ENCODE peak calls at places on chromosomes 1 and 21, in four cellular contexts. X is endodermal cell, Q is endothelial cell of umbilical vein, M is H1. Y is an unnamed sample.

GRCh38 chr1:179121159-179121938 is 39.5 kb downstream of the TOR3A start:
- DNase-seq in X (peak; percentile 66), Q (no peak), M (peak; percentile 55), Y (peak; percentile 66)

GRCh38 chr1:36658838-36659237 is 176.1 kb upstream of the CSF3R start:
- DNase-seq in X (peak; percentile 46), Q (no peak), M (no peak), Y (no peak)

GRCh38 chr1:7564097-7564496 is 207.0 kb upstream of the VAMP3 start:
- DNase-seq in X (no peak), Q (no peak), M (no peak), Y (no peak)

GRCh38 chr1:2554621-2555387 is 1.4 kb upstream of the TNFRSF14 start:
- DNase-seq in X (peak; percentile 74), Q (peak; percentile 23), M (no peak), Y (peak; percentile 70)

GRCh38 chr1:113456967-113457366 is 66.7 kb downstream of the MAGI3 start:
- DNase-seq in X (no peak), Q (peak; percentile 94), M (no peak), Y (no peak)

GRCh38 chr21:45405819-45406762 is 1.1 kb downstream of the COL18A1 start:
- DNase-seq in X (peak; percentile 82), Q (peak; percentile 85), M (no peak), Y (no peak)

GRCh38 chr1:204145033-204145504 is 6.8 kb downstream of the ETNK2 start:
- DNase-seq in X (no peak), Q (no peak), M (no peak), Y (no peak)

GRCh38 chr1:10494754-10495474 is 20.2 kb downstream of the PEX14 start:
- DNase-seq in X (peak; percentile 95), Q (peak; percentile 59), M (peak; percentile 98), Y (peak; percentile 87)

GRCh38 chr1:239814306-239814881 is 277.3 kb upstream of the FMN2 start:
- DNase-seq in X (peak; percentile 77), Q (no peak), M (no peak), Y (no peak)

DNA sequence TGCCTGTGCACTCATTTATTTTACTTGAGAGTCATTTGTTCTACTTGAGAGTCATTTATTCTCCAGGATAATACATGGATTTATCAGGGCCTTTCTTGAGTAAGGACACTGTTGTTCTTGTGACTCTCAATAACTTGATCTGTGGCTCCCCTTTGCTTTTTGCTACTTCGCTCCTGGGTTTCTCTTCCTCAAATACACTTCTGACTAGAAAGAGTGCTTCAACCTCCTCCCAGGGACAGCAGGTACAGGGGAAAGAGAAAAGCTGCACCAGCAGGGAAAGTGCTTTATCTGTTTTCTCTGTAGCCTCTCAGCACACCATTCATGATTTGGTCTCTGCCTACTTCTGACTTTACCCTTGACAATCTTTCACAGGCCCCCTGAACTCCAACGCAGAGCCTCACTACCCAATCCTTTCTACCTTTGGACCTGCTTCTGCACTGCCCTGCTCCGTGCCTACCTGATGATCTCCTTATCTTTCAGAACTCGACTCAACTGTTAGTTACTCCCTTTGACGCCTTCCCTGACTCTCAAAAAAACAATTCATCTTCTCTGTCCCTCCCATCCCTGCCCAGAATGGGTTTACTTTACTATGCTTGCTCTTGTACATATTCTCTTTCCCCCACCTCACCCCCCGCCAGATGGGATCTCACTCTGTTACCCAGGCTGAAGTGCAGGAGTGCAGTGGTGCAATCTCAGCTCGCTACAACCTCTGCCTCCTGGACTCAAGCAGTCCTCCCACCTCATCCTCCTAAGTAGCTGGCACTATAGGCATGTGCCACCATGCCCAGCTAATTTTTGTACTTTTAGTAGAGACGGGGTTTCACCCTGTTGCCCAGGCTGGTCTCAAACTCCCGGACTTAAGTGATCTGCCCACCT is 15.6 kb upstream of the PIGM start:
- DNase-seq in X (peak; percentile 47), Q (no peak), M (no peak), Y (no peak)
- H3K9ac ChIP-seq in X (no peak overlapping the region), Q (no peak overlapping the region), M (no peak overlapping the region), Y (no peak overlapping the region)

GRCh38 chr1:221470000-221470698 is 271.7 kb downstream of the DUSP10 start:
- DNase-seq in X (no peak), Q (no peak), M (no peak), Y (no peak)
- H3K9ac ChIP-seq in X (no peak overlapping the region), Q (no peak overlapping the region), M (no peak overlapping the region), Y (no peak overlapping the region)

GRCh38 chr1:27940297-27940696 is 5.5 kb downstream of the SMPDL3B start:
- DNase-seq in X (peak; percentile 84), Q (peak; percentile 44), M (peak; percentile 73), Y (peak; percentile 61)

GRCh38 chr1:27940870-27941269 is 6.1 kb downstream of the SMPDL3B start:
- DNase-seq in X (no peak), Q (no peak), M (no peak), Y (no peak)

GRCh38 chr1:27949027-27949426 is 10.7 kb upstream of the XKR8 start:
- DNase-seq in X (no peak), Q (no peak), M (no peak), Y (no peak)

GRCh38 chr1:27941671-27942540 is 7.1 kb downstream of the SMPDL3B start:
- DNase-seq in X (no peak), Q (no peak), M (no peak), Y (no peak)

DNA sequence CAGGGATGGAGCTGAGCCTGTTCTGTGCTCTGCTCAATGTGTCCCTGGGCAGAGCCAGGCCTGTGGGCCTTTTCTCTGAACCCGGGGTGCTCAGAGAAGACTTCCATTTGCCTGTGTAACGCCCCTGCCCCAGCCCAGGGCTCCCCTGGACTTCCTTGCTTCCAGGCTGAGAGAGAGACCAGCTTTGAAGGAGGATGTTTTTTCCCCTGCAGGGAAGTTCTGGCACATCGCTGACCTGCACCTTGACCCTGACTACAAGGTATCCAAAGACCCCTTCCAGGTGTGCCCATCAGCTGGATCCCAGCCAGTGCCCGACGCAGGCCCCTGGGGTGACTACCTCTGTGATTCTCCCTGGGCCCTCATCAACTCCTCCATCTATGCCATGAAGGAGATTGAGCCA is 10.2 kb downstream of the SMPDL3B start:
- DNase-seq in X (no peak), Q (no peak), M (no peak), Y (no peak)
- H3K9ac ChIP-seq in X (no peak overlapping the region), Q (no peak overlapping the region), M (no peak overlapping the region), Y (no peak overlapping the region)

DNA sequence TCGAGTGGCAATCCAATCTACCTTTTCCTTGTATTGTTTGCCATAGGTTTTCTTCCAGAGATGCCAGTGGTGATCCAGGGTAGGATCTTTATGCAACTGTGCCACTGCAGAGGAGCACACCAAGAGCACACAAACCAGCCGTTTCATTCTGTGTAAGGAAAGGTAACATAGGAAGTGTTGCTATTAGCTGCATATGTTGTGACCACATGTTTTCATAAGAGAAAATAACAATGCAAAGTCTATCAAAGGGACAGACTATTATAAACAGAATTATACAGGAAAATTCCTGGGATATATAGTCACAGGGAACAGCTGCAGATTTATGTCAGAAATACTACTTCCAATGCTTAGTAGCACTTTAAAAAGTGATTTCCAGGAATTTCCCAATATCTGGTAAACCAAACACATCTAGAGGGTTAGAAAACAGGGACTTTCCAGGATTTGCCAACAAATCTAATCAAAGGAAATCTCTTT is 924 bp downstream of the CTSS start:
- DNase-seq in X (no peak), Q (peak; percentile 92), M (no peak), Y (no peak)
- H3K9ac ChIP-seq in X (no peak overlapping the region), Q (peak overlapping the region; percentile 69), M (no peak overlapping the region), Y (peak overlapping the region; percentile 30)

GRCh38 chr1:50968884-50969610 is 998 bp upstream of the CDKN2C start:
- DNase-seq in X (peak; percentile 77), Q (peak; percentile 57), M (peak; percentile 76), Y (peak; percentile 60)

GRCh38 chr1:50970508-50970885 is 452 bp downstream of the CDKN2C start:
- DNase-seq in X (no peak), Q (no peak), M (no peak), Y (no peak)

GRCh38 chr1:50969611-50970507 is at the start of gene CDKN2C:
- DNase-seq in X (peak; percentile 83), Q (peak; percentile 85), M (peak; percentile 66), Y (peak; percentile 88)

GRCh38 chr1:50967416-50968020 is 2.5 kb upstream of the CDKN2C start:
- DNase-seq in X (no peak), Q (peak; percentile 23), M (no peak), Y (no peak)

GRCh38 chr1:50968021-50968883 is 1.8 kb upstream of the CDKN2C start:
- DNase-seq in X (peak; percentile 94), Q (peak; percentile 94), M (peak; percentile 87), Y (peak; percentile 93)
- H3K9ac ChIP-seq in X (peak overlapping the region; percentile 46), Q (peak overlapping the region; percentile 89), M (no peak overlapping the region), Y (peak overlapping the region; percentile 88)

Y was measured in colonic mucosa.